ENCODE peak calls at places on chromosomes 12 and 14, in seven cellular contexts. C is GM23338, I is neural progenitor cell, H is neuronal stem cell, T is OCI-LY7, X is H9, Q is fibroblast of lung. W is an unnamed sample.

GRCh38 chr12:95605087-95605486 is 53.8 kb upstream of the USP44 start:
- DNase-seq in C (no peak), I (no peak), H (no peak), T (no peak), X (no peak), Q (peak; percentile 22), W (no peak)

GRCh38 chr12:9071976-9072375 is 43.7 kb downstream of the A2M start:
- DNase-seq in C (no peak), I (no peak), H (no peak), T (no peak), X (no peak), Q (no peak), W (no peak)

GRCh38 chr12:50924439-50925341 is 27.7 kb upstream of the HIGD1C start:
- DNase-seq in C (peak; percentile 66), I (peak; percentile 49), H (no peak), T (peak; percentile 96), X (peak; percentile 63), Q (peak; percentile 99), W (peak; percentile 96)

GRCh38 chr12:54723653-54724256 is 75.6 kb upstream of the DCD start:
- DNase-seq in C (peak; percentile 75), I (peak; percentile 34), H (no peak), T (peak; percentile 39), X (peak; percentile 46), Q (peak; percentile 17), W (peak; percentile 64)

GRCh38 chr12:38384816-38385491 is 68.4 kb downstream of the ALG10B start:
- DNase-seq in C (peak; percentile 66), I (peak; percentile 7), H (no peak), T (no peak), X (peak; percentile 69), Q (no peak), W (no peak)

GRCh38 chr14:23573384-23573783 is 5.2 kb downstream of the JPH4 start:
- DNase-seq in C (no peak), I (no peak), H (no peak), T (no peak), X (no peak), Q (no peak), W (no peak)

GRCh38 chr12:95262808-95263207 is 45.2 kb downstream of the VEZT start:
- DNase-seq in C (no peak), I (no peak), H (no peak), T (no peak), X (no peak), Q (no peak), W (no peak)

GRCh38 chr12:130989391-130989790 is 35.7 kb downstream of the ADGRD1 start:
- DNase-seq in C (no peak), I (no peak), H (no peak), T (no peak), X (no peak), Q (no peak), W (no peak)

GRCh38 chr12:9619411-9620179 is 11.9 kb upstream of the KLRB1 start:
- DNase-seq in C (no peak), I (no peak), H (no peak), T (no peak), X (no peak), Q (no peak), W (no peak)

GRCh38 chr12:49924847-49925246 is 21.1 kb upstream of the FAIM2 start:
- DNase-seq in C (no peak), I (no peak), H (no peak), T (no peak), X (peak; percentile 20), Q (no peak), W (no peak)

GRCh38 chr14:95497561-95498011 is 18.9 kb downstream of the SYNE3 start:
- DNase-seq in C (no peak), I (no peak), H (no peak), T (peak; percentile 69), X (no peak), Q (peak; percentile 75), W (no peak)

DNA sequence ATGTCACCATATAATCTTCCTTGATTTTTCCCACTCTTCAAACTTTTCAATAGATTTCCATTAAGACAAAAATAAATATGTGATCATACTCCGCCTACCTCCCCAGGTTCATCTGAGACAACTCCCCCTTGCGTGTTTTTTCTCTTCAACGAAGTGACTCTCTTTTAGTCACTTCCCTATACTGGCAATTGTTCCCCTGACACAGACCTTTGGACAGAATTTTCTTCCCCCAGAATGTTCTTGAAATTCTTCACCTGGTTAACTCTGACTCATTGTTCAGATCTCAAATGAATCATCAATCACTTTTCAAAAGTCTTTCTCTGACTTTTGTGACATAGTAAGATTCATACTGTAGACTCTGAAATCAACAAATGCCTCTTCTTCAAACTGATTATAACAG is 727.3 kb upstream of the LMO3 start:
- DNase-seq in C (no peak), I (no peak), H (no peak), T (no peak), X (no peak), Q (no peak), W (no peak)
- H2AFZ ChIP-seq in C (no peak overlapping the region), I (no peak overlapping the region), H (no peak overlapping the region), T (no peak overlapping the region), X (no peak overlapping the region), Q (no peak overlapping the region), W (no peak overlapping the region)

DNA sequence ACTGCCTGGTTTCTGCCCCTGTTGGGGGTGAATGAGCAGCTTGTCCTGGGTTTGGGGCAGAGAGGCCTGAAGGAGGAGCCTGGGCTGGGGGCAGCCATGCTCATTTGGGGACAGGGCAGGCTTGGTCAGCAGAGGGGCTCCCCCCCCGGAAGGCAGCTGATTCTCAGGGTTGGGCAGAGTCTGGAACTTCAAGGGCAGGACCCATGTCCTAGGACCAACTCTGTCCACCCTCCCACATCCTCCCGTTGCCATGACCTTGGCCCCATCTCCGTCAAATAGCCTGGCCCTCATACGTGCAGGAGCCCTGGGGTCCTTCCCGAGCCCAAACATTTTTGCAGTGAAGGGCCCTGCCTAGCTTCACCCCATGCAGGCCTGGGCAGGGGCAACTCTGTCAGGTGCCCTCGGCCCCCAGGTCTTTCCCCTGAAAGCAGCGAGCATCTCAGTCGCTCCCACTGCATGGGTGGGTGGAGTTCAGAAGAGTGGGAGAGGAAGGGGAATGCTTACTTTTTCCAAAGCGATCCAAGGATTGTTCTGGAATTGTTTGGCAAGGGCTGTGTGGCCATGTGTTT is 32.6 kb downstream of the TNFAIP2 start:
- DNase-seq in C (no peak), I (no peak), H (no peak), T (no peak), X (no peak), Q (no peak), W (no peak)
- H3K27ac ChIP-seq in C (no peak overlapping the region), I (no peak overlapping the region), H (no peak overlapping the region), T (no peak overlapping the region), X (no peak overlapping the region), Q (no peak overlapping the region), W (no peak overlapping the region)

DNA sequence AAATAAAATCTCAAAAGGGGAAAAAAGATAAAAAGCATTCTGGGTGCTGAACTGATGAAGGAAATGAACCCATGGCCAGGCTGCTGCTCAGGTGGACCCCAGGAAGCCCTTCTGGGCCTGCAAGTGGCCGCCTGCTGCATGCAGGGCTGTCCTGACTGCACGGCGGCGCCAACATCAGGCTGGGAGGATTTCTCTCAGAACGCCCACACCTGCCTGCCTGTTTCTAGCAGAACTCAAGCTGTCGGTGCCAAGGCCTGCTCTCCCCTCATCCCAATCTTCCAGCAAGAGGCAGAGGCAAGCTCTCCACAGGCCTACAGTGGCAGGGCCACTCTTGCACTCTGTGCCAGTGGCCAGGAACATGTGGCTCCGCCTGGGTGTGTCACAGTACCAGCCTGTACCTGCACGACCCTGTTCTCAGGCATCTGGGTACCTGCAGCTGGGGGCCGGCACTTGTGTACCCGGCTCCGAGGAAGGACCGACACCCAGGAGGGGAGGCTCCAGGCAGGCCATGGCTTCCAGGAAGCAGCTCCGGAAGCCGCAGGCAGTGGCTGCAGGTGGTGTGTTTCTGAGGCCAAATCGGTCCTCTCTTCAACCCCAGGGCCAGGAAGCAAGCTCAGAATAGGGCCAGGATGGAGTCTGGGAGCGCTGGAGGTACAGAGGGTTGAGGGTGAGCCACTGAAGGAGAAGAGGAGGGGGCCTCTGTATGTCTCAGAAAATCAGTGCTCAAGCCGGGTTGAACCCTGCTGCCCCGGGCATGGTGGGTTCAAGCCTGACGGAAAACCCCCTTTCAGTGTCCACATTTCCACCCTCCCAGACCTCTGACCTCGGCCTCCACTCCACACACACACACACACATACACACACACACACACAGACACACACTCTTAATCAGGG is 2.5 kb upstream of the INF2 start:
- DNase-seq in C (no peak), I (peak; percentile 1), H (no peak), T (peak; percentile 54), X (no peak), Q (no peak), W (no peak)
- H3K4me1 ChIP-seq in C (peaks cover 41% of the 10 kb centered on the region), I (peaks cover 51% of the 10 kb centered on the region), H (peaks cover 40% of the 10 kb centered on the region), T (peaks cover 53% of the 10 kb centered on the region), X (peaks cover 5% of the 10 kb centered on the region), Q (peaks cover 35% of the 10 kb centered on the region), W (no peaks in the 10 kb centered on the region)

DNA sequence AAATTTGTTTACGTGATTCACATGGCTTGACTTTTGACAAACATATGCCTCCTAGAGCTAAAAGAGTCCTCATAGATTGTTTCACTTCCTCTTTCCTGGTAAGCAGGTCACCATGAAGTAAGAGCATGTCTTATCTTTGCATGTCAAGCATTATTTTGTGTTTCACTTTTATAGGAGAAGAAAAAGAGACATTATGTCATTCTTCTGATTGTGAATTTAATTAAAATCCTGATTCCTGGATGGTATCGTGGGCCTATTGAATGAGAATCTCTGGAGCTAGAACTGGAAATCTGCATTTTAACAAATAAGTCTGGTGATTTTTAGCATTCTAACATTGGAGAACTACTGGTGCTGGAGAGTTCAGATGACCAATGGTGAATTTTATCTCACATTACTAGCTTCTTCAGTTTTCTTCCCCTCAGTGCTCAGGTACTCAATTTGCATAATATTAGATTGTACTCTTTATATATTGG is 218.6 kb upstream of the ATP2B1 start:
- DNase-seq in C (no peak), I (no peak), H (no peak), T (peak; percentile 92), X (no peak), Q (no peak), W (peak; percentile 82)
- H2AFZ ChIP-seq in C (no peak overlapping the region), I (peak overlapping the region; percentile 23), H (no peak overlapping the region), T (peak overlapping the region; percentile 84), X (no peak overlapping the region), Q (no peak overlapping the region), W (no peak overlapping the region)

W was measured in MM.1S.